ENCODE peak calls at places on chromosome 14, in four cellular contexts. P is WTC11, S is GM12878, I is K562. J is an unnamed sample.

GRCh38 chr14:86942939-86943338 is 1050.0 kb downstream of the GALC start:
- DNase-seq in P (no peak), S (no peak), I (no peak), J (no peak)

GRCh38 chr14:97571861-97572555 is 774.8 kb downstream of the VRK1 start:
- DNase-seq in P (no peak), S (no peak), I (no peak), J (no peak)

GRCh38 chr14:77151245-77151644 is 9.7 kb upstream of the ZDHHC22 start:
- DNase-seq in P (peak; percentile 64), S (no peak), I (peak; percentile 31), J (no peak)

GRCh38 chr14:51283402-51283825 is 43.4 kb downstream of the TMX1 start:
- DNase-seq in P (no peak), S (no peak), I (peak; percentile 40), J (peak; percentile 74)

GRCh38 chr14:50943943-50944646 is at the start of gene PYGL:
- DNase-seq in P (peak; percentile 78), S (no peak), I (peak; percentile 72), J (peak; percentile 55)

GRCh38 chr14:99430491-99430890 is 50.2 kb downstream of the SETD3 start:
- DNase-seq in P (peak; percentile 69), S (no peak), I (no peak), J (no peak)

GRCh38 chr14:72904840-72905561 is 11.1 kb upstream of the DPF3 start:
- DNase-seq in P (peak; percentile 55), S (no peak), I (peak; percentile 46), J (peak; percentile 53)

GRCh38 chr14:63992858-63993257 is 140.1 kb downstream of the SYNE2 start:
- DNase-seq in P (no peak), S (no peak), I (no peak), J (no peak)

GRCh38 chr14:32343926-32344430 is 14.9 kb downstream of the AKAP6 start:
- DNase-seq in P (no peak), S (no peak), I (no peak), J (no peak)

GRCh38 chr14:38197001-38197760 is 10.5 kb upstream of the SSTR1 start:
- DNase-seq in P (no peak), S (no peak), I (no peak), J (no peak)

GRCh38 chr14:30340495-30340894 is 218.5 kb upstream of the G2E3 start:
- DNase-seq in P (no peak), S (no peak), I (no peak), J (no peak)

GRCh38 chr14:90301580-90302181 is 30.1 kb downstream of the NRDE2 start:
- DNase-seq in P (no peak), S (no peak), I (no peak), J (peak; percentile 30)

GRCh38 chr14:51019089-51019488 is 74.8 kb upstream of the PYGL start:
- DNase-seq in P (no peak), S (no peak), I (no peak), J (no peak)

GRCh38 chr14:49673586-49673985 is 14.4 kb downstream of the POLE2 start:
- DNase-seq in P (no peak), S (no peak), I (no peak), J (no peak)

GRCh38 chr14:91613459-91614145 is 103.5 kb upstream of the PPP4R3A start:
- DNase-seq in P (no peak), S (no peak), I (peak; percentile 45), J (no peak)

GRCh38 chr14:91611528-91611927 is 101.4 kb upstream of the PPP4R3A start:
- DNase-seq in P (no peak), S (no peak), I (no peak), J (no peak)

GRCh38 chr14:91609183-91609582 is 99.1 kb upstream of the PPP4R3A start:
- DNase-seq in P (no peak), S (no peak), I (no peak), J (no peak)

DNA sequence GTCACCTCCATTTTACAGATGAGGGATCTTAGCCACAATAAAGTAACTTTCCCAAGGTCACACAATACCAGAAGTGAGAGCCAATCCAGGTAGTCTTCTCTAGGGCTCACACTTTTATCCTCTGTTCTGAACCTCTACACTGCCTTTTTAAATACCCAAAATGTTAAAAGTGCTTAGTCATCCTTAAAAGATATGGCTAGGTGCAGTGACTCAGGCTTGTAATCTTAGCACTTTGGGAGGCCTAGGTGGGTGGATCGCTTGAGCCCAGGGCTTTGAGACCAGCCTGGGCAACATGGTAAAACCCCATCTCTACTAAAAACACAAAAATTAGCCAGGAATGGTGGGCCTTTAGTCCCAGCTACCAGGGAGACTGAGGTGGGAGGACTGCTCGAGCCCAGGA is 104.1 kb upstream of the PPP4R3A start:
- DNase-seq in P (no peak), S (no peak), I (peak; percentile 56), J (no peak)
- TF ChIP-seq ETV6 in P (no peak), S (no peak), I (no peak), J (no peak)

DNA sequence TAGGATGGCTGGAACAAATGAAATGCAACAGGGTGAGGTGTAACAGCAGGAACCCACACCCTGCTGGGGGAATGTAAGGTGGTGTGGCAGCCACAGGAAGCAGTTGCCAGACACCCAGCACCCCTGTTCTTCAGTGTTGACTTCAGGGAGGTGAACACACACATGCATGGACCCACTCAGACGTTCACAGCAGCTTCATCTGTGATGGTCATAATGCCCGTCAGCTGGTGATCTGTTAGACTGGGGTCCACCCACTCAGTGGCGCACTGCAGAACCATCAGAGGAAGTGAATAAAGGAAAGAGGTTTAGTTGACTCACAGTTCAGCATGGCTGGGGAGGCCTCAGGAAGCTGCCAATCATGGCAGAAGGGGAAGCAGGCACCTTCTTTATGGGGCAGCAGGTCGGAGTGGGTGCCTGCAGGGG is 22.7 kb upstream of the TEX22 start:
- DNase-seq in P (no peak), S (no peak), I (no peak), J (no peak)
- TF ChIP-seq ETV6 in P (no peak), S (no peak), I (no peak), J (no peak)

DNA sequence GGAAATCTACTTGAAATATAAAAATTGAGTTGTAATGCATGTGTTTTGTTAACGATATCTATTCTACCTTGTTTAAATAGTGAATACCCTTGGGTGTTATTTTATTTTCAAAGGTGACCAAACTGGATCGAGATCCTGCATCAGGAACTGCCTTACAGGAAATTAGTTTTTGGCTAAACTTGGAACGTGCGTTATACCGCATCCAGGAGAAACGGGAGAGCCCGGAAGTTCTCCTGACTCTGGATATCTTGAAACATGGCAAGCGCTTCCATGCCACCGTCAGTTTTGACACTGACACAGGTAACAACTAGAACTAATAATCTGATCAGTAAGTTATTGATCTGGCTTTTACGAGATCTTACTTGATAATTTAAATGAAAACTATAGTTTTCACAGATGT is 15.9 kb downstream of the DYNC1H1 start:
- DNase-seq in P (no peak), S (no peak), I (no peak), J (no peak)
- TF ChIP-seq ETV6 in P (no peak), S (no peak), I (no peak), J (no peak)

DNA sequence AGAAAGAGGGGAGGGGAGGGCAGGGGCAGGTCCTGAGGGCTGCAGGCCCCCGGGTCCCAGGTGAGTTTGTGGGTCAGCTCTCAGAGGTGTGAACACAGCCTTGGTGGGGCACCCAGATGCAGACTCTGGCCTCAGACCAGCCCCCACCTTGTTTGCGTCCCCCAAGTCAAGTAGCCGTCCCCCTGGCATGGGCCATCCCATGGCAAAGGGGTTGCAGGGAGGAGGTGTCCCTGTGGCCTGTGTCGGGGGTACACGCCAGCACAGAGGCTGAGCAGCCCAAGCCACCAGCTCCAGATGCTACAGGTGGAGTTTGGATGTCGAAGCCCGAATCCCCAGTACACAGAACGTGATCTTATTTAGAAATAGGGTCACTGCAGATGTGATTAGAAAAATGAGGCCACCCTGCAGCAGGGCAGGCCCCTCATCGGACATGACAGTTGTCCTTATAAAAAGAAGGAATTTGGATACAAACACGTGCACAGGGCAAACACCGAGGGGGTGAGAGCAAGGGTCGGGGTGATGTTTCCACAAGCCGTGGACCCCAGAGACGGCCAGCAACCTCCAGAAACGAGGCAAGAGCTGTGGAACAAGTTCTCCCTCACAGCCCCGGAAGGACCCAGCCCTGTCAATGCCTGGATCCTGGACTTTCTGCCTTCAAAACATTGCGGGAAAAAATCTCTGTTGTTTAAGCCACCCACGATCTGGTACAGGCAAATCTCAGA is 141.2 kb upstream of the C14orf180 start:
- DNase-seq in P (no peak), S (no peak), I (no peak), J (no peak)
- TF ChIP-seq ETV6 in P (no peak), S (no peak), I (no peak), J (no peak)

GRCh38 chr14:67485501-67486095 is 2.9 kb downstream of the TMEM229B start:
- DNase-seq in P (no peak), S (no peak), I (peak; percentile 15), J (no peak)
- TF ChIP-seq ETV6 in P (no peak), S (no peak), I (no peak), J (no peak)

GRCh38 chr14:104874110-104874531 is 9.1 kb downstream of the CEP170B start:
- DNase-seq in P (no peak), S (no peak), I (no peak), J (no peak)

GRCh38 chr14:104873380-104874055 is 8.4 kb downstream of the CEP170B start:
- DNase-seq in P (no peak), S (no peak), I (no peak), J (no peak)

GRCh38 chr14:104871145-104871655 is 6.1 kb downstream of the CEP170B start:
- DNase-seq in P (peak; percentile 12), S (no peak), I (no peak), J (no peak)

GRCh38 chr14:104871656-104872468 is 6.8 kb downstream of the CEP170B start:
- DNase-seq in P (peak; percentile 13), S (no peak), I (no peak), J (no peak)

DNA sequence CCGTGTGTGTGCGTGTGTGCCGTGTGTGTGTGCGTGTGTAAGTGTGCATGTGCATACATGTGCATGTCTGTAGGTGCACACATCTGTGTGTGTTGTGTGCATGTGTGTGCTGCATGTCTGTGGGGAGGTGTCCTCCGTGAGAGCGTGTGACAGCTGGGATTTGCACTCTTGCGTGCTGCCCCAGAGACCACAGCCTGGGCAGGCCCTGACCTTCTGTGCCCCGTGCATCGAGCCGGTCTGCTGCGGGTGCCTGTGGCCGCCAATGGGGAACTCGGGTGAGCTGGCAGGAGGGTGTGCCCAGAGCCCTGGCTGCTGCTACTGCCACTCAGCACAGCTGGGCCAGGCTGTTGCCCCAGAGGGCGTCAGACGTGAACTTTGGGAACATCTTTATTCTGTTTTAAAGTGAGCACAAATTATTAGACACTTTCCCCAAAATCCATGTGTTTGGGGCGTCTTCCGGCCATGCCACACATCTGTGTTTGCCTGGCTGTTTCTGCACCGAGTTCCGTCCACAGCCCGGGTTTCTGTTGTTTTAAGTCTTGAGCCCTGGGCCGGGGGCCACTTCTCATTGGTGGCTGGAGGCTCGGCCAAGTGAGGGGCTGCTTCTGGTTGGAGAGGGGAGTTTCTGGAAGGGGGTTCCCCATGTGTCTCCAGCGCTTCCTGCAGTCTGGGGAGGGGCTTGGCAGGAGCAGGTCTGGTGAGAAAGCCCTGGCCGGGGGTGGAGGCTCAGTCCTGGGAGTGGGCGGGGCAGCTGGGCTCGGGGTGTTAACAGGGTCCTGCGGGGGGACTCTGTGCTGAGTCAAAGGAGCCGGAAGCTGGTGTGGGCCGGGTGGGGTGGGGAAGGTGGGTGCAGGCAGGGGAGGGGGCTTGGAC is 7.6 kb downstream of the CEP170B start:
- DNase-seq in P (peak; percentile 79), S (no peak), I (no peak), J (no peak)
- TF ChIP-seq ETV6 in P (no peak), S (no peak), I (no peak), J (no peak)

DNA sequence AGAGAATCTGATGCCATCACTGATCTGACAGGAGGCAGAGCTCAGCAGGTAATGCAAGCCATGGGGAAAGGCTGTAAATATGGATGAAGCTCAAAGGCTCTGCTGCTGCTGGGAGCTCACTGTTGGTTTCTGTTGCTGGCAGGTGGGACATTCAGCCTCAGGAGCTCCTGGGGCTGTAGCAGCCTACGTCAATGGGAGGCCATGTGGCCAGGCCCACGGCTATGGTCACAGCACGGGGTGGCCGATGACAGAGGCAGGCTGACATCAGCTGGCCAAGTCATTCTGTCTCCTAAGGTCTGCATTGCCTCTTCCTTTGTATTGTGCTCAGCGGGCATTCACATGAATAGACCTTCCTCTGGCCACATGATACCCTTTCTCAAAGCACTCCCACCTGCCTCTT is 38.0 kb downstream of the DLK1 start:
- DNase-seq in P (no peak), S (no peak), I (no peak), J (no peak)
- TF ChIP-seq ETV6 in P (no peak), S (no peak), I (no peak), J (no peak)